ENCODE peak calls at places on chromosomes 11 and 22, in four cellular contexts. E is substantia nigra; V is stimulated activated CD8-positive, alpha-beta memory T cell treated with anti-CD3 and anti-CD28 coated beads, Interleukin-4, amount 100 ng/mL, for 4 hours; B is stomach. D is an unnamed sample.
A peak's percentile ranks its signal among the peaks of the same experiment; 100 is the strongest.

GRCh38 chr22:45499746-45500145 is 2.9 kb upstream of the FBLN1 start:
- DNase-seq in E (no peak), V (no peak), B (no peak), D (peak; percentile 60)

GRCh38 chr11:8225589-8226036 is 38.1 kb downstream of the LMO1 start:
- DNase-seq in E (peak; percentile 75), V (peak; percentile 62), B (peak; percentile 76), D (peak; percentile 62)

GRCh38 chr11:121769191-121769590 is 316.4 kb upstream of the SORL1-AS1 start:
- DNase-seq in E (no peak), V (no peak), B (no peak), D (no peak)

GRCh38 chr11:46381046-46381835 is at the start of gene MDK:
- DNase-seq in E (no peak), V (no peak), B (peak; percentile 48), D (peak; percentile 23)

GRCh38 chr11:117607449-117607848 is 189.6 kb downstream of the DSCAML1 start:
- DNase-seq in E (no peak), V (no peak), B (no peak), D (no peak)

GRCh38 chr11:45921561-45922424 is 663 bp upstream of the LARGE2 start:
- DNase-seq in E (no peak), V (no peak), B (peak; percentile 89), D (no peak)

GRCh38 chr11:113350646-113351045 is 36.3 kb downstream of the TTC12 start:
- DNase-seq in E (no peak), V (no peak), B (no peak), D (no peak)

GRCh38 chr11:69956669-69957190 is 121.4 kb upstream of the ANO1 start:
- DNase-seq in E (no peak), V (no peak), B (no peak), D (no peak)

GRCh38 chr11:28701760-28702449 is 593.7 kb downstream of the METTL15 start:
- DNase-seq in E (no peak), V (no peak), B (peak; percentile 42), D (no peak)

GRCh38 chr11:69297926-69298777 is 4.2 kb downstream of the MYEOV start:
- DNase-seq in E (peak; percentile 44), V (no peak), B (peak; percentile 82), D (peak; percentile 69)

GRCh38 chr11:74636633-74637184 is 44.3 kb downstream of the POLD3 start:
- DNase-seq in E (no peak), V (no peak), B (no peak), D (no peak)

GRCh38 chr22:25199726-25200520 is at the start of gene CRYBB3:
- DNase-seq in E (no peak), V (no peak), B (no peak), D (no peak)

GRCh38 chr11:123526918-123527317 is 96.8 kb downstream of the GRAMD1B start:
- DNase-seq in E (no peak), V (no peak), B (no peak), D (no peak)

GRCh38 chr22:38861170-38861874 is 10.7 kb downstream of the CBX6 start:
- DNase-seq in E (no peak), V (no peak), B (no peak), D (no peak)

GRCh38 chr11:84714316-84714780 is 912.8 kb downstream of the DLG2 start:
- DNase-seq in E (peak; percentile 1), V (no peak), B (peak; percentile 28), D (peak; percentile 23)

D was measured in gastrocnemius medialis.